ENCODE peak calls at places on chromosomes 13 and 19, in four cellular contexts. One of them, this sample, is unnamed.
A peak's percentile ranks its signal among the peaks of the same experiment; 100 is the strongest.

GRCh38 chr13:32650705-32651311 is 64.6 kb downstream of the PDS5B start:
- DNase-seq in HT1080: peak; percentile 53
- DNase-seq in GM10248: peak; percentile 46
- DNase-seq in HFFc6: peak; percentile 46
- DNase-seq in this sample: peak; percentile 47

GRCh38 chr13:36353001-36353400 is 6.8 kb upstream of the SPART start:
- DNase-seq in HT1080: no peak
- DNase-seq in GM10248: no peak
- DNase-seq in HFFc6: no peak
- DNase-seq in this sample: no peak

GRCh38 chr19:48474084-48474592 is 5.0 kb downstream of the CYTH2 start:
- DNase-seq in HT1080: no peak
- DNase-seq in GM10248: no peak
- DNase-seq in HFFc6: no peak
- DNase-seq in this sample: no peak

GRCh38 chr19:40716031-40716654 is 543 bp downstream of the COQ8B start:
- DNase-seq in GM10248: no peak
- DNase-seq in HFFc6: peak; percentile 90
- DNase-seq in HT1080: peak; percentile 96
- DNase-seq in this sample: no peak

GRCh38 chr13:40624338-40624737 is 42.1 kb downstream of the FOXO1 start:
- DNase-seq in HFFc6: no peak
- DNase-seq in GM10248: no peak
- DNase-seq in HT1080: peak; percentile 12
- DNase-seq in this sample: no peak

GRCh38 chr13:71949441-71949840 is 82.4 kb upstream of the DACH1 start:
- DNase-seq in HFFc6: no peak
- DNase-seq in HT1080: no peak
- DNase-seq in GM10248: no peak
- DNase-seq in this sample: no peak

GRCh38 chr13:78137404-78138142 is 218.9 kb upstream of the EDNRB start:
- DNase-seq in GM10248: peak; percentile 37
- DNase-seq in HFFc6: peak; percentile 65
- DNase-seq in HT1080: peak; percentile 78
- DNase-seq in this sample: peak; percentile 32

GRCh38 chr19:19655641-19656343 is 7.7 kb downstream of the ATP13A1 start:
- DNase-seq in HFFc6: no peak
- DNase-seq in HT1080: no peak
- DNase-seq in GM10248: no peak
- DNase-seq in this sample: peak; percentile 28

GRCh38 chr13:79212064-79212619 is 193.9 kb downstream of the RBM26 start:
- DNase-seq in GM10248: no peak
- DNase-seq in HFFc6: no peak
- DNase-seq in HT1080: no peak
- DNase-seq in this sample: no peak

GRCh38 chr19:13401388-13401787 is 104.9 kb downstream of the CACNA1A start:
- DNase-seq in HT1080: peak; percentile 82
- DNase-seq in GM10248: no peak
- DNase-seq in HFFc6: peak; percentile 35
- DNase-seq in this sample: no peak

GRCh38 chr13:96273196-96273595 is 183.3 kb downstream of the HS6ST3 start:
- DNase-seq in GM10248: no peak
- DNase-seq in HT1080: no peak
- DNase-seq in HFFc6: no peak
- DNase-seq in this sample: no peak

GRCh38 chr13:28707629-28708427 is 10.9 kb downstream of the SLC46A3 start:
- DNase-seq in HT1080: peak; percentile 71
- DNase-seq in HFFc6: peak; percentile 73
- DNase-seq in GM10248: peak; percentile 53
- DNase-seq in this sample: peak; percentile 49

GRCh38 chr19:35484637-35485036 is 5.6 kb downstream of the KRTDAP start:
- DNase-seq in HT1080: no peak
- DNase-seq in HFFc6: no peak
- DNase-seq in GM10248: peak; percentile 81
- DNase-seq in this sample: peak; percentile 85

GRCh38 chr19:55070755-55071502 is 4.7 kb upstream of the EPS8L1 start:
- DNase-seq in HFFc6: peak; percentile 57
- DNase-seq in GM10248: no peak
- DNase-seq in HT1080: peak; percentile 91
- DNase-seq in this sample: no peak

GRCh38 chr13:23637813-23638212 is 67.6 kb downstream of the TNFRSF19 start:
- DNase-seq in HT1080: no peak
- DNase-seq in HFFc6: no peak
- DNase-seq in GM10248: no peak
- DNase-seq in this sample: no peak

GRCh38 chr19:4722671-4723464 is 774 bp downstream of the DPP9 start:
- DNase-seq in HT1080: no peak
- DNase-seq in HFFc6: no peak
- DNase-seq in GM10248: peak; percentile 53
- DNase-seq in this sample: peak; percentile 64

GRCh38 chr19:38049105-38049649 is 142.2 kb downstream of the SIPA1L3 start:
- DNase-seq in GM10248: peak; percentile 76
- DNase-seq in HFFc6: peak; percentile 57
- DNase-seq in HT1080: peak; percentile 91
- DNase-seq in this sample: peak; percentile 80

GRCh38 chr19:58538257-58539168 is 5.4 kb upstream of the TRIM28 start:
- DNase-seq in HT1080: no peak
- DNase-seq in HFFc6: no peak
- DNase-seq in GM10248: peak; percentile 39
- DNase-seq in this sample: peak; percentile 57

GRCh38 chr13:40974460-40975407 is 44.4 kb downstream of the ELF1 start:
- DNase-seq in GM10248: no peak
- DNase-seq in HT1080: peak; percentile 20
- DNase-seq in HFFc6: peak; percentile 44
- DNase-seq in this sample: no peak

GRCh38 chr13:40933508-40933907 is 85.6 kb downstream of the ELF1 start:
- DNase-seq in HT1080: no peak
- DNase-seq in HFFc6: no peak
- DNase-seq in GM10248: peak; percentile 28
- DNase-seq in this sample: peak; percentile 34

GRCh38 chr13:106858910-106859309 is 291.0 kb upstream of the ARGLU1 start:
- DNase-seq in HT1080: no peak
- DNase-seq in HFFc6: no peak
- DNase-seq in GM10248: no peak
- DNase-seq in this sample: no peak

GRCh38 chr19:54114340-54114826 is 1.1 kb downstream of the TFPT start:
- DNase-seq in GM10248: peak; percentile 67
- DNase-seq in HT1080: no peak
- DNase-seq in HFFc6: no peak
- DNase-seq in this sample: peak; percentile 80

GRCh38 chr19:58279042-58279924 is 528 bp downstream of the ZNF8 start:
- DNase-seq in GM10248: peak; percentile 55
- DNase-seq in HFFc6: peak; percentile 19
- DNase-seq in HT1080: peak; percentile 48
- DNase-seq in this sample: peak; percentile 65

GRCh38 chr19:29810504-29810871 is 1.3 kb upstream of the CCNE1 start:
- DNase-seq in HT1080: peak; percentile 17
- DNase-seq in HFFc6: peak; percentile 12
- DNase-seq in GM10248: no peak
- DNase-seq in this sample: no peak

GRCh38 chr19:50565984-50566903 is 2.0 kb downstream of the LRRC4B start:
- DNase-seq in HT1080: no peak
- DNase-seq in HFFc6: no peak
- DNase-seq in GM10248: peak; percentile 68
- DNase-seq in this sample: peak; percentile 75

GRCh38 chr13:83877901-83878300 is 4.4 kb downstream of the SLITRK1 start:
- DNase-seq in GM10248: no peak
- DNase-seq in HT1080: no peak
- DNase-seq in HFFc6: no peak
- DNase-seq in this sample: no peak

GRCh38 chr19:1862424-1863307 is 713 bp downstream of the KLF16 start:
- DNase-seq in HT1080: no peak
- DNase-seq in GM10248: peak; percentile 72
- DNase-seq in HFFc6: no peak
- DNase-seq in this sample: peak; percentile 78

GRCh38 chr19:16325671-16326400 is 1.2 kb downstream of the KLF2 start:
- DNase-seq in GM10248: no peak
- DNase-seq in HT1080: peak; percentile 51
- DNase-seq in HFFc6: no peak
- DNase-seq in this sample: no peak

GRCh38 chr13:28850226-28850625 is 30.1 kb downstream of the MTUS2 start:
- DNase-seq in HFFc6: no peak
- DNase-seq in GM10248: no peak
- DNase-seq in HT1080: no peak
- DNase-seq in this sample: no peak

GRCh38 chr19:752652-753517 is 2.0 kb downstream of the MISP start:
- DNase-seq in HFFc6: peak; percentile 80
- DNase-seq in GM10248: no peak
- DNase-seq in HT1080: peak; percentile 72
- DNase-seq in this sample: no peak

GRCh38 chr13:66446413-66446812 is 783.7 kb downstream of the PCDH9 start:
- DNase-seq in GM10248: no peak
- DNase-seq in HFFc6: no peak
- DNase-seq in HT1080: no peak
- DNase-seq in this sample: no peak

GRCh38 chr19:55113570-55114039 is 3.8 kb downstream of the PPP1R12C start:
- DNase-seq in GM10248: no peak
- DNase-seq in HT1080: peak; percentile 39
- DNase-seq in HFFc6: peak; percentile 93
- DNase-seq in this sample: no peak

GRCh38 chr19:45769821-45770191 is 754 bp upstream of the SIX5 start:
- DNase-seq in GM10248: no peak
- DNase-seq in HT1080: no peak
- DNase-seq in HFFc6: no peak
- DNase-seq in this sample: no peak

GRCh38 chr13:84131249-84131648 is 249.0 kb upstream of the SLITRK1 start:
- DNase-seq in HFFc6: no peak
- DNase-seq in GM10248: no peak
- DNase-seq in HT1080: no peak
- DNase-seq in this sample: no peak

GRCh38 chr13:94181461-94182107 is 297.9 kb downstream of the DCT start:
- DNase-seq in HT1080: no peak
- DNase-seq in GM10248: no peak
- DNase-seq in HFFc6: no peak
- DNase-seq in this sample: no peak

GRCh38 chr13:74052402-74052928 is 81.7 kb downstream of the KLF12 start:
- DNase-seq in GM10248: no peak
- DNase-seq in HFFc6: no peak
- DNase-seq in HT1080: no peak
- DNase-seq in this sample: no peak